ENCODE peak calls at places on chromosomes 13 and 19, in four cellular contexts. V is foreskin fibroblast, B is GM12865, T is Peyer's patch. Z is an unnamed sample.

GRCh38 chr13:81606074-81606473 is 1265.1 kb upstream of the SPRY2 start:
- DNase-seq in V (no peak), B (no peak), T (no peak), Z (no peak)

GRCh38 chr19:1449467-1450442 is at the start of gene APC2:
- DNase-seq in V (no peak), B (no peak), T (no peak), Z (no peak)

GRCh38 chr13:112990783-112991182 is 21.8 kb downstream of the MCF2L start:
- DNase-seq in V (no peak), B (no peak), T (peak), Z (no peak)

GRCh38 chr13:23707674-23708073 is 137.5 kb downstream of the TNFRSF19 start:
- DNase-seq in V (no peak), B (peak), T (no peak), Z (no peak)

GRCh38 chr19:3012522-3013260 is 16.4 kb downstream of the TLE2 start:
- DNase-seq in V (no peak), B (no peak), T (no peak), Z (no peak)

GRCh38 chr19:1432507-1432887 is 5.7 kb upstream of the RPS15 start:
- DNase-seq in V (no peak), B (no peak), T (no peak), Z (no peak)

GRCh38 chr19:46442808-46443450 is 14.2 kb upstream of the PNMA8C start:
- DNase-seq in V (peak), B (no peak), T (no peak), Z (no peak)

GRCh38 chr13:111247552-111247951 is 72.9 kb upstream of the TEX29 start:
- DNase-seq in V (no peak), B (no peak), T (no peak), Z (no peak)

GRCh38 chr19:55452381-55453325 is 8.8 kb downstream of the ISOC2 start:
- DNase-seq in V (peak), B (peak), T (peak), Z (no peak)

GRCh38 chr19:30596813-30597399 is 224.7 kb downstream of the ZNF536 start:
- DNase-seq in V (no peak), B (no peak), T (no peak), Z (no peak)

DNA sequence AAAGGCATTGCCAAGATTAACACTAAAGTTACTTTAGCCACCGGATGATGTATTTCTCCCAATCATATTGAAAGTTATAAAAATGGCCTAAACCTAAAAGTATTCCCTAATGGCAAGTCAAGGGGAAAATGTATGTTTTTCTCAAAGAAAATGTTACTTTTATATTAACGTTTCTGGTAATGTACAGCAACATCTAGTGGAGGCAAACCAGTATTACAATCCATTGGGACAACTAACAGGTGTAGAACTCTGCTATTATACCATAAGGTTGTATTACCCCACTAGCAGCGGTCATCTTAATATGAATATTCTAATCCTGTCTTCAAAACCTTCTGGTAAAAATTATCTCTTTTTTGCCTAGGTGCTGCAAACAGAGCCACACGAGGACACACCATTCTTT is 69.2 kb downstream of the ZNF100 start:
- DNase-seq in V (peak), B (no peak), T (no peak), Z (no peak)
- TF ChIP-seq CTCF in V (peak), B (peak), T (no peak), Z (peak)

DNA sequence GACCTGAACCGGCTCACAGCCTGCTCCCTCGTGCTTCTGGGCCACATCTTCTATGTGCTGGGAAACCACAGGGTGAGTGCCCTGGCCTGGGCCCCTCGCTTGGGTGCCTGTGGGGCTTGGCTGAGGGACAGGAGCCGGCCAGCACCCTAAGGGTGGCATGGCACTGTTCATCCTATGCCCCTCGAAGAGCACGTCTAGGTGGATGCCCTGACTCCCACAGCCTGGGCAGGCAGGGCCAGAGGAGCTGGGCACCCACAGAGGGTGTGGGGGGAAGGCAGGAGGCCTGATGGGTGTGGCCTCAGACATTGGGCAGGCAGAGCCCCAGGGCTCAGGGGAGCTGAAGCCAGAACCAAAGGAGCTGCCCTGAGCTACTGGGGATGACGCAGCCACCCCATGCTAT is 28.7 kb downstream of the MAU2 start:
- DNase-seq in V (no peak), B (no peak), T (no peak), Z (no peak)
- TF ChIP-seq CTCF in V (no peak), B (no peak), T (no peak), Z (no peak)

GRCh38 chr19:6963259-6963852 is 57.9 kb downstream of the MBD3L2B start:
- DNase-seq in V (no peak), B (no peak), T (no peak), Z (no peak)

GRCh38 chr19:6967962-6968361 is 53.3 kb downstream of the MBD3L2B start:
- DNase-seq in V (no peak), B (no peak), T (no peak), Z (no peak)

GRCh38 chr19:6958786-6959185 is 62.4 kb downstream of the MBD3L2B start:
- DNase-seq in V (no peak), B (no peak), T (no peak), Z (no peak)

GRCh38 chr19:6969490-6969889 is 51.7 kb downstream of the MBD3L2B start:
- DNase-seq in V (no peak), B (no peak), T (no peak), Z (no peak)

GRCh38 chr19:6963937-6964336 is 57.3 kb downstream of the MBD3L2B start:
- DNase-seq in V (no peak), B (peak), T (no peak), Z (no peak)
- TF ChIP-seq CTCF in V (no peak), B (peak), T (peak), Z (peak)

GRCh38 chr13:114017028-114017630 is 43.3 kb upstream of the C13orf46 start:
- DNase-seq in V (no peak), B (no peak), T (no peak), Z (no peak)
- TF ChIP-seq CTCF in V (peak), B (no peak), T (no peak), Z (no peak)

GRCh38 chr19:48634036-48634342 is 3.2 kb downstream of the DBP start:
- DNase-seq in V (no peak), B (no peak), T (no peak), Z (no peak)
- TF ChIP-seq CTCF in V (no peak), B (no peak), T (no peak), Z (no peak)

GRCh38 chr13:71871180-71871754 is 4.3 kb upstream of the DACH1 start:
- DNase-seq in V (no peak), B (no peak), T (no peak), Z (no peak)
- TF ChIP-seq CTCF in V (no peak), B (no peak), T (no peak), Z (no peak)

GRCh38 chr13:41649659-41650058 is 192.3 kb downstream of the RGCC start:
- DNase-seq in V (no peak), B (no peak), T (no peak), Z (no peak)
- TF ChIP-seq CTCF in V (peak), B (no peak), T (no peak), Z (peak)

DNA sequence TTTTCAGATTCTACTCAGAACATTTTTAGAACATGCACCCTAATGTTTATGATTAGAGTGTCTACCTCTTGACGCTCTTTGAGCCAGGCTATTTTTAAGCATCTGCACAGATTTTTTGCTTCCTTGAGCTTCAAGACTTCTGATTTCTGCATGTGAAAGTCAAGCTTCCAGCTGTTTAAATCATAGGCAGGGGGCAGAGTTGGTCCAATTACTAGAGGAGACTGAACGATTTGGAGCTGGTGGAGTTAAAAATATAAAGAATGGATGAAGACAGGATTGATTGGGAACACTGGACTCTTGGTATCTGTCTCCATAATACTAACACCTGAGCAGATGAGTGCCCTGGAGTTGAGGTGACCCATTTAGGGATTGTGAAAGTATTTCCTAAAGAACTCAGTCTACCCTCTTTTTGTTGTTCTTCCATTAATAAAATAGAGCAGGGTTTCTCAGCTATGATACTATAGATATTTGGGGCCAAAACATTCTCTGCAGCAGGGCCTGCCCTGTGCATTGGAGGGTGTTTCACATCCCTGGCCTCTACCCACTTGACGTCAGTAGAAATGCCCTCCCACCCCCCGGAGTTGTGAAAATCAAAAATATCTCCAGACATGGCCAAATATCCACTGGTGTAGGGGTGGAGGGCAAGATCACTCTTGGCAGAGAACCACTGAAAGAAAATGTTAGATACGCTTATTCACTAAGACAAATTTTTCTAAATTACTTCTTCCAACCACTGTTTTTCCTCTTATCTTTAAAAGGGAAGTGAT is 160.1 kb downstream of the COG6 start:
- DNase-seq in V (no peak), B (no peak), T (no peak), Z (no peak)
- TF ChIP-seq CTCF in V (no peak), B (no peak), T (no peak), Z (no peak)

GRCh38 chr13:25541434-25542123 is 169.8 kb downstream of the ATP8A2 start:
- DNase-seq in V (no peak), B (no peak), T (no peak), Z (no peak)

DNA sequence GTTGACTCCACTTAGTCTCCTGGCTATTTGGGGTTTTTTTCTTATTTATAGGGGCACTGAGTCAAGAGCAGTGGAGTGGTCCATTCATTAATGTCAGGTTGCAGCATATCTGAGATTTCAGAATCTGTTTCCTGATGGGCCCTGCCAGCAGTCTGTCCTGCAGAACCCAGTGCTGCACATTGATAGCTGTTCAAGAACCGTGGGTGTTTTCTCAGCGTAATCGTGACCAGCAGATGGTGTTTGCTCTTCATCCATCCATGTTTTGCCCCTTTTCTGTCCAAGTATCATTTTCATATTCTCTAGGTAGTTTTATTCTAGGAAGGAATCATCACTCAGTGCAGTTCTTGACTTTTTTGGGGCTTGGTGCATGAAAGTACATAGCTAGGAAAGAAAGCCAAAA is 166.5 kb downstream of the ATP8A2 start:
- DNase-seq in V (no peak), B (no peak), T (no peak), Z (no peak)
- TF ChIP-seq CTCF in V (no peak), B (no peak), T (no peak), Z (no peak)

Z was measured in esophagus squamous epithelium.